ENCODE peak calls at places on chromosome 1, in ten cellular contexts. O, J, T, F, W, H, S, U, Q and M are unnamed samples.

GRCh38 chr1:26694597-26695416 is 1.0 kb upstream of the ARID1A start:
- DNase-seq in O (no peak), J (no peak), T (no peak), F (peak; percentile 65), W (no peak), H (no peak), S (no peak), U (no peak), Q (no peak), M (no peak)

GRCh38 chr1:221794079-221794670 is 52.3 kb upstream of the DUSP10 start:
- DNase-seq in O (peak; percentile 77), J (no peak), T (no peak), F (peak; percentile 47), W (no peak), H (no peak), S (peak; percentile 15), U (peak; percentile 31), Q (no peak), M (no peak)

GRCh38 chr1:193649587-193649986 is 463.2 kb upstream of the B3GALT2 start:
- DNase-seq in O (no peak), J (no peak), T (no peak), F (no peak), W (no peak), H (no peak), S (no peak), U (no peak), Q (no peak), M (no peak)

GRCh38 chr1:86447198-86447790 is 21.4 kb upstream of the CLCA1 start:
- DNase-seq in O (no peak), J (no peak), T (no peak), F (no peak), W (no peak), H (no peak), S (no peak), U (no peak), Q (no peak), M (no peak)

GRCh38 chr1:1359316-1359667 is 937 bp upstream of the MXRA8 start:
- DNase-seq in O (peak; percentile 83), J (no peak), T (peak; percentile 53), F (no peak), W (no peak), H (no peak), S (peak; percentile 80), U (no peak), Q (no peak), M (no peak)

GRCh38 chr1:81681570-81681969 is 119.2 kb upstream of the ADGRL2 start:
- DNase-seq in O (peak; percentile 47), J (no peak), T (no peak), F (peak; percentile 86), W (no peak), H (no peak), S (no peak), U (no peak), Q (no peak), M (no peak)

GRCh38 chr1:167631987-167632680 is 2.1 kb downstream of the RCSD1 start:
- DNase-seq in O (no peak), J (no peak), T (peak; percentile 42), F (peak; percentile 71), W (no peak), H (no peak), S (no peak), U (peak; percentile 45), Q (peak; percentile 34), M (peak; percentile 90)

GRCh38 chr1:106831511-106831910 is 225.0 kb upstream of the PRMT6 start:
- DNase-seq in O (no peak), J (no peak), T (no peak), F (no peak), W (no peak), H (no peak), S (no peak), U (no peak), Q (no peak), M (no peak)

GRCh38 chr1:7808253-7808844 is 24.3 kb downstream of the PER3 start:
- DNase-seq in O (peak; percentile 40), J (no peak), T (no peak), F (peak; percentile 69), W (no peak), H (no peak), S (peak; percentile 26), U (no peak), Q (no peak), M (peak; percentile 57)

GRCh38 chr1:60367522-60367921 is 294.0 kb upstream of the C1orf87 start:
- DNase-seq in O (no peak), J (no peak), T (no peak), F (no peak), W (no peak), H (no peak), S (no peak), U (no peak), Q (no peak), M (no peak)

GRCh38 chr1:115089443-115090340 is at the start of gene TSPAN2:
- DNase-seq in O (peak; percentile 59), J (peak; percentile 66), T (peak; percentile 92), F (peak; percentile 17), W (peak; percentile 61), H (peak; percentile 22), S (no peak), U (peak; percentile 55), Q (peak; percentile 31), M (no peak)

GRCh38 chr1:228867951-228868730 is 132.9 kb downstream of the RHOU start:
- DNase-seq in O (no peak), J (no peak), T (no peak), F (no peak), W (no peak), H (no peak), S (no peak), U (no peak), Q (no peak), M (no peak)

GRCh38 chr1:244820131-244820530 is 15.3 kb upstream of the COX20 start:
- DNase-seq in O (no peak), J (no peak), T (no peak), F (no peak), W (no peak), H (no peak), S (no peak), U (no peak), Q (no peak), M (no peak)

GRCh38 chr1:52142220-52143153 is 598 bp downstream of the ZFYVE9 start:
- DNase-seq in O (peak; percentile 52), J (peak; percentile 67), T (peak; percentile 48), F (peak; percentile 53), W (peak; percentile 65), H (no peak), S (peak; percentile 23), U (peak; percentile 53), Q (no peak), M (peak; percentile 55)

GRCh38 chr1:174023438-174023837 is 1.3 kb upstream of the RC3H1 start:
- DNase-seq in O (peak; percentile 50), J (no peak), T (no peak), F (peak; percentile 50), W (no peak), H (no peak), S (no peak), U (no peak), Q (no peak), M (peak; percentile 66)

GRCh38 chr1:119341372-119341947 is 27.1 kb upstream of the HAO2 start:
- DNase-seq in O (no peak), J (no peak), T (no peak), F (no peak), W (no peak), H (no peak), S (no peak), U (no peak), Q (no peak), M (no peak)

GRCh38 chr1:1080122-1080753 is 6.1 kb upstream of the RNF223 start:
- DNase-seq in O (peak; percentile 33), J (peak; percentile 58), T (peak; percentile 80), F (peak; percentile 54), W (peak; percentile 65), H (no peak), S (no peak), U (peak; percentile 42), Q (no peak), M (no peak)

GRCh38 chr1:53272349-53272748 is 34.0 kb upstream of the MAGOH start:
- DNase-seq in O (no peak), J (no peak), T (no peak), F (no peak), W (no peak), H (no peak), S (no peak), U (no peak), Q (no peak), M (no peak)

GRCh38 chr1:27789511-27790154 is 16.6 kb downstream of the STX12 start:
- DNase-seq in O (peak; percentile 57), J (no peak), T (peak; percentile 35), F (no peak), W (no peak), H (no peak), S (no peak), U (no peak), Q (no peak), M (peak; percentile 74)

GRCh38 chr1:184019066-184019465 is 18.5 kb downstream of the COLGALT2 start:
- DNase-seq in O (no peak), J (no peak), T (no peak), F (no peak), W (no peak), H (no peak), S (no peak), U (no peak), Q (no peak), M (no peak)

GRCh38 chr1:92910081-92910480 is 51.2 kb downstream of the DIPK1A start:
- DNase-seq in O (no peak), J (no peak), T (no peak), F (no peak), W (no peak), H (no peak), S (no peak), U (no peak), Q (no peak), M (no peak)

GRCh38 chr1:55211456-55211855 is 3.7 kb downstream of the USP24 start:
- DNase-seq in O (peak; percentile 44), J (no peak), T (no peak), F (peak; percentile 46), W (no peak), H (no peak), S (no peak), U (no peak), Q (no peak), M (no peak)